ENCODE peak calls at places on chromosomes 13 and 19, in seven cellular contexts. V, A, I, X, N, Z and F are unnamed samples.

GRCh38 chr13:51525567-51526165 is 58.6 kb upstream of the WDFY2 start:
- DNase-seq in V (peak), I (peak), A (no peak), N (peak), Z (no peak), X (no peak), F (no peak)

GRCh38 chr13:102870677-102871415 is 25.0 kb downstream of the ERCC5 start:
- DNase-seq in A (peak), I (peak), X (peak), N (peak), V (peak), Z (peak), F (peak)

GRCh38 chr13:42539670-42540069 is 34.3 kb upstream of the TNFSF11 start:
- DNase-seq in V (no peak), Z (no peak), I (no peak), A (no peak), N (peak), X (peak), F (no peak)

GRCh38 chr13:44523176-44524017 is 52.7 kb downstream of the TSC22D1 start:
- DNase-seq in N (peak), Z (peak), X (no peak), A (no peak), I (peak), V (peak), F (no peak)

GRCh38 chr13:85497652-85498051 is 301.6 kb downstream of the SLITRK6 start:
- DNase-seq in X (no peak), N (no peak), Z (peak), I (peak), A (no peak), V (peak), F (no peak)

GRCh38 chr13:29993716-29994488 is 143.5 kb upstream of the UBL3 start:
- DNase-seq in I (peak), N (no peak), X (no peak), V (peak), Z (peak), A (no peak), F (no peak)

GRCh38 chr13:27404680-27405079 is 19.7 kb upstream of the GTF3A start:
- DNase-seq in X (no peak), I (no peak), Z (no peak), V (no peak), A (no peak), N (no peak), F (no peak)

GRCh38 chr13:41332829-41333228 is 21.8 kb downstream of the NAA16 start:
- DNase-seq in X (no peak), I (no peak), V (no peak), Z (no peak), N (no peak), A (no peak), F (no peak)

GRCh38 chr13:35854286-35854685 is 276.9 kb downstream of the DCLK1 start:
- DNase-seq in I (no peak), N (no peak), X (no peak), V (no peak), A (no peak), Z (no peak), F (no peak)

GRCh38 chr13:29527916-29528315 is 67.6 kb downstream of the SLC7A1 start:
- DNase-seq in A (no peak), I (no peak), V (no peak), X (no peak), Z (no peak), N (no peak), F (no peak)

GRCh38 chr13:24274452-24274971 is 34.9 kb upstream of the C1QTNF9 start:
- DNase-seq in N (no peak), V (peak), A (no peak), I (peak), Z (peak), X (no peak), F (no peak)

GRCh38 chr13:44541601-44542000 is 34.5 kb downstream of the TSC22D1 start:
- DNase-seq in Z (no peak), X (no peak), N (peak), A (no peak), I (no peak), V (no peak), F (no peak)

GRCh38 chr13:52414051-52414450 is 8.1 kb upstream of the THSD1 start:
- DNase-seq in V (no peak), A (no peak), Z (no peak), I (no peak), N (no peak), X (no peak), F (no peak)

GRCh38 chr13:24050796-24051715 is 109.5 kb upstream of the SPATA13 start:
- DNase-seq in Z (peak), I (no peak), X (no peak), V (no peak), N (peak), A (no peak), F (no peak)

GRCh38 chr19:2476451-2477140 is 669 bp downstream of the GADD45B start:
- DNase-seq in Z (peak), I (peak), A (no peak), N (peak), X (no peak), V (peak), F (peak)

GRCh38 chr13:83327091-83327490 is 555.2 kb downstream of the SLITRK1 start:
- DNase-seq in N (no peak), X (no peak), Z (no peak), A (no peak), V (no peak), I (no peak), F (no peak)

GRCh38 chr19:5479958-5480357 is 24.7 kb downstream of the ZNRF4 start:
- DNase-seq in A (no peak), X (no peak), Z (no peak), I (no peak), N (no peak), V (no peak), F (no peak)

GRCh38 chr13:97766749-97767148 is 186.7 kb upstream of the IPO5 start:
- DNase-seq in A (no peak), X (no peak), Z (no peak), I (no peak), N (no peak), V (no peak), F (no peak)

GRCh38 chr13:32669030-32669646 is 82.9 kb downstream of the PDS5B start:
- DNase-seq in A (peak), X (no peak), I (peak), V (peak), N (peak), Z (no peak), F (no peak)

GRCh38 chr19:38093587-38093986 is 130.4 kb downstream of the DPF1 start:
- DNase-seq in Z (no peak), X (no peak), V (no peak), N (no peak), A (no peak), I (no peak), F (no peak)

GRCh38 chr19:4737955-4738580 is 14.4 kb upstream of the DPP9 start:
- DNase-seq in N (no peak), I (no peak), V (no peak), X (no peak), A (peak), Z (no peak), F (no peak)

GRCh38 chr19:17865364-17866311 is 5.9 kb downstream of the RPL18A start:
- DNase-seq in N (peak), X (no peak), A (no peak), V (no peak), Z (no peak), I (no peak), F (peak)

DNA sequence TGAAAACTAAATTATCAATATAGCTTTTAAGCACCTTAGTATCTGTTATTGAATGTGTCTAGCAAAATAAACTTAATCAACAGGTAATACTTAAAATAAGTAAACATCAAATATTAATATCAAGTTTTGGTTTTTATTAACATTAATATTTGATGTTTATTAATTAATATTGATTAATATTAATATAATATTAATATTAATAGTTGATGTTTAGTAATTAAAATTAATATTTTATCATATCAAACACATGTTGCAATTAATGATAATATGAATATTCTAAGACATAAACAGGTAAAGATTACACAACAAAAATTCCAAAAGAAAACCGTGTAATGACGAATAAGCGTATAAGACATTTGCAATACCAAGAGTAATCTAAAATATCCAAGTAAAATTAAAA is 222.8 kb upstream of the PRR20A start:
- DNase-seq in A (no peak), X (no peak), Z (no peak), N (no peak), V (no peak), I (no peak), F (no peak)
- H3K4ac ChIP-seq in A (no peak), X (no peak), Z (no peak), N (no peak), V (no peak), I (no peak), F (no peak)

GRCh38 chr19:16041571-16042386 is 34.5 kb upstream of the TPM4 start:
- DNase-seq in N (peak), V (peak), I (peak), Z (peak), A (peak), X (peak), F (peak)

GRCh38 chr19:16040642-16041041 is 35.7 kb upstream of the TPM4 start:
- DNase-seq in V (peak), I (peak), Z (no peak), X (no peak), N (no peak), A (no peak), F (no peak)

GRCh38 chr19:16043156-16043757 is 33.0 kb upstream of the TPM4 start:
- DNase-seq in A (no peak), V (no peak), Z (no peak), I (no peak), X (no peak), N (no peak), F (no peak)

GRCh38 chr19:16044746-16045145 is 31.5 kb upstream of the TPM4 start:
- DNase-seq in I (no peak), N (no peak), X (no peak), A (no peak), Z (no peak), V (no peak), F (no peak)

DNA sequence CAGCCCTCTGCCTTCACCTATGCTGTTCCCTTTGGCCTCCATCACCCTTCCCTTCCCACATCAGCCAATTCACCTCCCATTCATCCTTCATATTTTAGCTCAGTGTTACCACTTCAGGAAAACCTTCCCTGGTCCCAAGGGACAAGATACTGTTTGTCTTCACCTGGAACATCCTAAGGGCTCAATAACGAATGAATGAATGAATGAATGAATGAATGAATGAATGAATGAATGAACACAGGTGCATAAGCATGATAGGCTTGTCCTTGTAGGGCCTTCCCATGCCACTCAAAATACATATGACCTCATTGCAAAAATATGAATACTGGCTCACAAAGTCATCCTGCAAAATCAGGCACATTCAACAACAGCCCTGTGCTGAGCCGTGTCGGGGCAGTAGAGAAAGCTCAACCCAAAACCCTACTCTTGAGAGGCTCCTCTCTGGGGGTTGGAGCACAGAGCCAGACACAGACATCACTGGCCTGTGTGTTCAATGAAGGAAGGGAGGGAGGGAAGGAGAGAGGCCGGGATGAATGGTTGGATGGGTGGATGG is 33.7 kb upstream of the TPM4 start:
- DNase-seq in I (no peak), V (peak), N (no peak), Z (no peak), X (no peak), A (no peak), F (no peak)
- H3K4ac ChIP-seq in I (no peak), V (peak), N (no peak), Z (no peak), X (no peak), A (no peak), F (no peak)

DNA sequence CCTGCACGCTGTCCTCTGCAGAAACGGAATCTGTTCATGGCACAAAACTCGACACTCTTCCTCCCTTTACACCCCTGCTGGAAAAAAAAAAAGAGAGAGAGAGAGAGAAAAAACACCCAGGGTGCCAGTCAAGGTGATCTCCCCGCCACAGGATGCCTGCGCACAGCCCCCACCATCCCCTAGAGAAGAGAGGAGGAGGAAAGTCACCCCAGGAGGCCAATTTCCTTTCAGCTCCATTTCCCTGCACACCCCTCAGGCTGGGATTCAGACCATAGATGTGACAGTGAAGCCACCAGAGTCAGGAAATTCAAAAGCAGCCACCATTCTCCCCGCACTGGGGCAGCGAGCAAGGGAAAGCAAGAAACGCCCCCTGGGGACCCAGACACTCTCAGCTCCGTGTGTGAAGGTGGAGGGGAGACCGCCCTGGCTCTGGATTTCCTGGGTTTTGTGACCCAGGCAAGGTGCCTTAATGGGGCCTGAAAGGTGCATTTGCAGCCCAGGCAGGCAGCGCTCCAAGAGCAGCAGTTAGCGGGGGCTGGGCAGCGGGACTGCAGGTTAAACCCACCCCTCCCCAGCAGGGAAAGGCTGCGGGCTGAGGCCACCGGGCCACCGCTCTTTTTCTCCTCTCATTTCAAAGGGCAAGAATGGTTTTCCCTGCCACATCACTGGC is 84.0 kb upstream of the TM9SF2 start:
- DNase-seq in Z (no peak), V (no peak), A (no peak), I (no peak), N (peak), X (peak), F (no peak)
- H3K4ac ChIP-seq in Z (no peak), V (no peak), A (no peak), I (no peak), N (no peak), X (no peak), F (peak)

GRCh38 chr19:57682226-57682766 is 519 bp downstream of the ZNF551 start:
- DNase-seq in V (no peak), I (no peak), A (no peak), Z (no peak), X (no peak), N (no peak), F (no peak)

GRCh38 chr19:57687363-57688010 is 5.7 kb downstream of the ZNF551 start:
- DNase-seq in N (peak), X (no peak), V (no peak), I (no peak), A (no peak), Z (no peak), F (no peak)

GRCh38 chr19:57689750-57690149 is 8.0 kb downstream of the ZNF551 start:
- DNase-seq in Z (peak), X (peak), I (no peak), A (no peak), V (no peak), N (no peak), F (no peak)

GRCh38 chr19:57686727-57687126 is 5.0 kb downstream of the ZNF551 start:
- DNase-seq in N (no peak), Z (no peak), A (no peak), V (no peak), X (no peak), I (no peak), F (no peak)

GRCh38 chr19:57688011-57688763 is 6.4 kb downstream of the ZNF551 start:
- DNase-seq in Z (peak), X (peak), V (no peak), N (peak), A (no peak), I (no peak), F (no peak)
- H3K4ac ChIP-seq in Z (no peak), X (no peak), V (no peak), N (no peak), A (no peak), I (no peak), F (no peak)

GRCh38 chr19:35908977-35909683 is 1.0 kb upstream of the TYROBP start:
- DNase-seq in V (no peak), Z (peak), A (no peak), X (no peak), I (no peak), N (no peak), F (no peak)

GRCh38 chr19:35913589-35913988 is 5.5 kb upstream of the TYROBP start:
- DNase-seq in V (peak), I (peak), A (no peak), Z (no peak), N (no peak), X (no peak), F (no peak)

GRCh38 chr19:35911173-35911572 is 3.1 kb upstream of the TYROBP start:
- DNase-seq in I (no peak), N (peak), Z (no peak), A (no peak), V (no peak), X (peak), F (no peak)

GRCh38 chr19:35909684-35910035 is 1.6 kb upstream of the TYROBP start:
- DNase-seq in A (no peak), X (no peak), I (no peak), V (no peak), Z (no peak), N (no peak), F (no peak)

GRCh38 chr19:35911790-35912189 is 3.7 kb upstream of the TYROBP start:
- DNase-seq in A (no peak), V (peak), N (no peak), I (no peak), X (no peak), Z (no peak), F (no peak)
- H3K4ac ChIP-seq in A (no peak), V (peak), N (no peak), I (no peak), X (no peak), Z (no peak), F (no peak)

DNA sequence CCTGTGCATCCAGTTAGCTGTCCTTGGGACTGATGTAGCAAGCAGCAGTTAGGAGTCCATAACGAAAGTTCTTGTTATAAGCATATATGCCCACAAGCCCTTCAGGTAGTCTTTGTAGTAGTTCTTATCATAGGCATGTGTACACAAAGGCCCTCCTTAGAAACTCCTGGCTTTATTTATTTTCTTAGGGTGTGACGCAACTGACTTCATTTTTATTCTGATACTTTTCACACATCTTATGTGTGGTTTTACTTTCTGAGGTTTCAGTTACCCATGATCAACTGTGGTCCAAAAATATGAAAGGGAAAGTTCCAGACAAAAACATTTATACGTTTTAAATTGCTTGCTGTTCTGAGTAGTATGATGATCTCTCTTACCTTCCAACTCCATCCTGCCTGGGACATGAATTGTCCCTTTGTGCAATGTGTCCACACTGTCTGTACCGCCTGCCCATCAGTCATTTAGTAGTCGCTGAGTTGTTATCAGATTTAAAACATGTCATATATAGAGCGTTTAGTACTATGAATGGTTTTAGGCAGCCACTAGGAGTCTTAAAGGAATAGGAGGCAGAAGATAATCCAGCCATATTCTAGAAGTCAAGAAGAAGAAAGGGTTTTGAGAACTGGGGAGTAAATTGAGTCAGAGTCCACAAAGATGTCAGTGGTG is 19.4 kb downstream of the GPC5 start:
- DNase-seq in I (no peak), X (no peak), N (no peak), Z (no peak), V (no peak), A (no peak), F (no peak)
- H3K4ac ChIP-seq in I (no peak), X (no peak), N (no peak), Z (no peak), V (no peak), A (no peak), F (no peak)

DNA sequence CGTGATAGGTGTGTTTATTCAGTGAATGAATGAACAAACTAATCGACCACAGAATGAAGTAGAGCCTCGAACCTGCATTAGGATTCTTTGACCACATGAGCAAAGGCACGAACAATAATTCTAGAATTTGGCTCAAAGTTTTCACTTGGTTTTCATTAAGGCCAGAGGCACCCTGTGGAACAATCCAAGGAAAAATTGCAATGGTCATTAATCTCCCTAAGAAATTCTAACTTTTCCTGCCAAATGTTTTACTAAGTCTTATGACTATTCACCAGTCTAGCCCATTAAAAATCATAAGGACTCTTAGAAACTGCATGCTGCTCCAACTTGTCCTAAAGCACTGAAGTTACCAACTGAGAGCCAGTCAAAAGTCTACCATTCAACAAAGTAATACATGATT is 271.7 kb downstream of the EFNB2 start:
- DNase-seq in N (no peak), A (no peak), Z (no peak), X (no peak), V (no peak), I (no peak), F (no peak)
- H3K4ac ChIP-seq in N (no peak), A (no peak), Z (no peak), X (no peak), V (no peak), I (no peak), F (no peak)